ENCODE peak calls at places on chromosomes 2 and 18, in seven cellular contexts. One of them, this sample, is unnamed.

GRCh38 chr2:166900700-166901099 is 12.4 kb downstream of the XIRP2 start:
- DNase-seq in A549: peak
- DNase-seq in coronary artery: no peak
- DNase-seq in Peyer's patch: no peak
- DNase-seq in HCT116: no peak
- DNase-seq in Caco-2: peak
- DNase-seq in adrenal gland: no peak
- DNase-seq in this sample: peak

GRCh38 chr2:1967242-1968210 is 223.2 kb upstream of the PXDN start:
- DNase-seq in A549: no peak
- DNase-seq in Caco-2: no peak
- DNase-seq in coronary artery: no peak
- DNase-seq in HCT116: no peak
- DNase-seq in adrenal gland: no peak
- DNase-seq in Peyer's patch: no peak
- DNase-seq in this sample: no peak

GRCh38 chr2:106192752-106193490 is 1.2 kb downstream of the UXS1 start:
- DNase-seq in Caco-2: peak
- DNase-seq in A549: peak
- DNase-seq in coronary artery: no peak
- DNase-seq in HCT116: peak
- DNase-seq in adrenal gland: peak
- DNase-seq in Peyer's patch: peak
- DNase-seq in this sample: peak

GRCh38 chr2:20282916-20283592 is 58.1 kb upstream of the SDC1 start:
- DNase-seq in adrenal gland: peak
- DNase-seq in coronary artery: no peak
- DNase-seq in Caco-2: no peak
- DNase-seq in Peyer's patch: no peak
- DNase-seq in A549: no peak
- DNase-seq in HCT116: no peak
- DNase-seq in this sample: no peak

GRCh38 chr2:100832885-100833284 is 12.9 kb downstream of the NPAS2 start:
- DNase-seq in coronary artery: no peak
- DNase-seq in Peyer's patch: no peak
- DNase-seq in adrenal gland: no peak
- DNase-seq in HCT116: no peak
- DNase-seq in A549: no peak
- DNase-seq in Caco-2: no peak
- DNase-seq in this sample: no peak

GRCh38 chr2:177117755-177118154 is 94.8 kb upstream of the HNRNPA3 start:
- DNase-seq in A549: no peak
- DNase-seq in coronary artery: no peak
- DNase-seq in Caco-2: no peak
- DNase-seq in HCT116: no peak
- DNase-seq in adrenal gland: no peak
- DNase-seq in Peyer's patch: no peak
- DNase-seq in this sample: no peak

GRCh38 chr2:173613386-173613785 is 258.7 kb downstream of the CDCA7 start:
- DNase-seq in Caco-2: no peak
- DNase-seq in A549: no peak
- DNase-seq in Peyer's patch: no peak
- DNase-seq in coronary artery: no peak
- DNase-seq in adrenal gland: no peak
- DNase-seq in HCT116: no peak
- DNase-seq in this sample: no peak

GRCh38 chr2:233221378-233222063 is 30.0 kb upstream of the ATG16L1 start:
- DNase-seq in adrenal gland: no peak
- DNase-seq in HCT116: no peak
- DNase-seq in coronary artery: no peak
- DNase-seq in Peyer's patch: no peak
- DNase-seq in A549: no peak
- DNase-seq in Caco-2: no peak
- DNase-seq in this sample: no peak

GRCh38 chr2:188102881-188103280 is 188.8 kb upstream of the GULP1 start:
- DNase-seq in adrenal gland: no peak
- DNase-seq in Caco-2: peak
- DNase-seq in coronary artery: no peak
- DNase-seq in HCT116: no peak
- DNase-seq in A549: no peak
- DNase-seq in Peyer's patch: no peak
- DNase-seq in this sample: no peak

GRCh38 chr2:84158605-84159004 is 300.5 kb downstream of the SUCLG1 start:
- DNase-seq in Peyer's patch: no peak
- DNase-seq in A549: no peak
- DNase-seq in HCT116: no peak
- DNase-seq in coronary artery: no peak
- DNase-seq in adrenal gland: no peak
- DNase-seq in Caco-2: no peak
- DNase-seq in this sample: no peak

GRCh38 chr2:68632026-68632425 is 11.4 kb upstream of the PROKR1 start:
- DNase-seq in adrenal gland: no peak
- DNase-seq in HCT116: no peak
- DNase-seq in Caco-2: no peak
- DNase-seq in A549: no peak
- DNase-seq in coronary artery: no peak
- DNase-seq in Peyer's patch: no peak
- DNase-seq in this sample: peak

GRCh38 chr2:120656273-120656960 is 79.3 kb upstream of the GLI2 start:
- DNase-seq in Caco-2: no peak
- DNase-seq in adrenal gland: no peak
- DNase-seq in A549: no peak
- DNase-seq in Peyer's patch: no peak
- DNase-seq in HCT116: no peak
- DNase-seq in coronary artery: peak
- DNase-seq in this sample: no peak

GRCh38 chr2:239856620-239857285 is 168.4 kb downstream of the NDUFA10 start:
- DNase-seq in A549: no peak
- DNase-seq in HCT116: no peak
- DNase-seq in Caco-2: no peak
- DNase-seq in adrenal gland: no peak
- DNase-seq in coronary artery: no peak
- DNase-seq in Peyer's patch: peak
- DNase-seq in this sample: no peak

GRCh38 chr2:110741491-110741980 is 9.2 kb downstream of the ACOXL start:
- DNase-seq in coronary artery: no peak
- DNase-seq in Caco-2: peak
- DNase-seq in Peyer's patch: no peak
- DNase-seq in adrenal gland: no peak
- DNase-seq in A549: no peak
- DNase-seq in HCT116: no peak
- DNase-seq in this sample: peak

GRCh38 chr2:37843554-37843953 is 81.5 kb upstream of the RMDN2 start:
- DNase-seq in Caco-2: no peak
- DNase-seq in Peyer's patch: no peak
- DNase-seq in HCT116: no peak
- DNase-seq in adrenal gland: no peak
- DNase-seq in coronary artery: no peak
- DNase-seq in A549: no peak
- DNase-seq in this sample: peak

GRCh38 chr2:2033691-2034090 is 289.4 kb upstream of the PXDN start:
- DNase-seq in Peyer's patch: no peak
- DNase-seq in coronary artery: no peak
- DNase-seq in HCT116: no peak
- DNase-seq in adrenal gland: no peak
- DNase-seq in Caco-2: no peak
- DNase-seq in A549: no peak
- DNase-seq in this sample: no peak

GRCh38 chr2:172181840-172182239 is 79.1 kb upstream of the DLX2 start:
- DNase-seq in A549: no peak
- DNase-seq in HCT116: no peak
- DNase-seq in adrenal gland: no peak
- DNase-seq in Caco-2: peak
- DNase-seq in Peyer's patch: no peak
- DNase-seq in coronary artery: no peak
- DNase-seq in this sample: no peak

GRCh38 chr2:212618636-212619035 is 80.0 kb upstream of the ERBB4 start:
- DNase-seq in Caco-2: no peak
- DNase-seq in Peyer's patch: no peak
- DNase-seq in adrenal gland: no peak
- DNase-seq in A549: no peak
- DNase-seq in coronary artery: no peak
- DNase-seq in HCT116: no peak
- DNase-seq in this sample: peak

GRCh38 chr2:114089636-114090325 is 199.9 kb downstream of the ACTR3 start:
- DNase-seq in Caco-2: no peak
- DNase-seq in coronary artery: no peak
- DNase-seq in A549: no peak
- DNase-seq in Peyer's patch: no peak
- DNase-seq in adrenal gland: no peak
- DNase-seq in HCT116: no peak
- DNase-seq in this sample: no peak

GRCh38 chr2:231425291-231425810 is 29.8 kb downstream of the B3GNT7 start:
- DNase-seq in HCT116: no peak
- DNase-seq in Caco-2: no peak
- DNase-seq in Peyer's patch: no peak
- DNase-seq in adrenal gland: no peak
- DNase-seq in coronary artery: no peak
- DNase-seq in A549: no peak
- DNase-seq in this sample: no peak

GRCh38 chr2:236177604-236177966 is 9.4 kb upstream of the GBX2 start:
- DNase-seq in A549: peak
- DNase-seq in Peyer's patch: no peak
- DNase-seq in Caco-2: no peak
- DNase-seq in adrenal gland: peak
- DNase-seq in HCT116: peak
- DNase-seq in coronary artery: peak
- DNase-seq in this sample: peak
- H3K4me3 ChIP-seq in A549: peak
- H3K4me3 ChIP-seq in Peyer's patch: peak
- H3K4me3 ChIP-seq in Caco-2: peak
- H3K4me3 ChIP-seq in adrenal gland: peak
- H3K4me3 ChIP-seq in HCT116: peak
- H3K4me3 ChIP-seq in coronary artery: no peak
- H3K4me3 ChIP-seq in this sample: no peak

DNA sequence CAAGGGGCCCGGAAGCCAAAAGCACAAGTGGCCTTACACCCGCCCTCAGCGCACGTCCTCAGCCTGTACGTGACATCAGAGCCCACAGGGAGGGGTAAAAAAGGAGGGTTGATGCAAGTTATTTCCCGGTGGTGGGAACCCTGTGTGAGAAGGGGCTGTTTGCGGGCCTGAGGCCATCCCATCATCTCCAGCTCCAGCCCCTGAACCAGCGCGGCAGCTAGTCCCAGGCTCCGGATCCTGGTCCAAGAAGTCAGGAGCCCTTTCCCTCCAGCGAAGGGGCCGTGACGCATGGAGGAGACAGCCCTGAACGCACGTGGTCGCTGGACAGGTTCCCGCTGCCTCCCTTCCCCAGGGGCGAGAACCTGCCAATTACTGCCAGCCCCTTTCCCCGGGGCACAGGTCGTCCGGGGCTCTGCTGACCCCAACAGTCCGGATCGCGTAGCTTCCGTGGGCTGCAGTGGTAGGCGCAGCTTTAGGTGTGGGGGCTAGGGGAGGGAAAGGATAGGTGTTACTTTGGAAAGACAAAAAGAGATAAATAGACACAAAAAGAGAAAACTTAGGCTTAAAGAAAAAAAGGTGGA is 1.3 kb upstream of the LRP2 start:
- DNase-seq in Caco-2: peak
- DNase-seq in adrenal gland: no peak
- DNase-seq in coronary artery: no peak
- DNase-seq in A549: peak
- DNase-seq in Peyer's patch: peak
- DNase-seq in HCT116: no peak
- DNase-seq in this sample: peak
- H3K4me3 ChIP-seq in Caco-2: peak
- H3K4me3 ChIP-seq in adrenal gland: peak
- H3K4me3 ChIP-seq in coronary artery: peak
- H3K4me3 ChIP-seq in A549: peak
- H3K4me3 ChIP-seq in Peyer's patch: peak
- H3K4me3 ChIP-seq in HCT116: peak
- H3K4me3 ChIP-seq in this sample: peak

GRCh38 chr2:117621330-117621729 is 193.2 kb upstream of the DDX18 start:
- DNase-seq in HCT116: no peak
- DNase-seq in coronary artery: no peak
- DNase-seq in A549: no peak
- DNase-seq in Peyer's patch: no peak
- DNase-seq in Caco-2: no peak
- DNase-seq in adrenal gland: no peak
- DNase-seq in this sample: no peak
- H3K4me3 ChIP-seq in HCT116: no peak
- H3K4me3 ChIP-seq in coronary artery: no peak
- H3K4me3 ChIP-seq in A549: no peak
- H3K4me3 ChIP-seq in Peyer's patch: no peak
- H3K4me3 ChIP-seq in Caco-2: no peak
- H3K4me3 ChIP-seq in adrenal gland: no peak
- H3K4me3 ChIP-seq in this sample: no peak

GRCh38 chr2:104658840-104659591 is 194.9 kb upstream of the POU3F3 start:
- DNase-seq in Peyer's patch: no peak
- DNase-seq in adrenal gland: no peak
- DNase-seq in coronary artery: no peak
- DNase-seq in Caco-2: no peak
- DNase-seq in HCT116: no peak
- DNase-seq in A549: no peak
- DNase-seq in this sample: no peak
- H3K4me3 ChIP-seq in Peyer's patch: no peak
- H3K4me3 ChIP-seq in adrenal gland: no peak
- H3K4me3 ChIP-seq in coronary artery: peak
- H3K4me3 ChIP-seq in Caco-2: no peak
- H3K4me3 ChIP-seq in HCT116: no peak
- H3K4me3 ChIP-seq in A549: no peak
- H3K4me3 ChIP-seq in this sample: no peak

GRCh38 chr18:25284861-25285574 is 66.9 kb downstream of the ZNF521 start:
- DNase-seq in HCT116: no peak
- DNase-seq in A549: no peak
- DNase-seq in Caco-2: no peak
- DNase-seq in adrenal gland: no peak
- DNase-seq in coronary artery: no peak
- DNase-seq in Peyer's patch: no peak
- DNase-seq in this sample: no peak
- H3K4me3 ChIP-seq in HCT116: no peak
- H3K4me3 ChIP-seq in A549: no peak
- H3K4me3 ChIP-seq in Caco-2: no peak
- H3K4me3 ChIP-seq in adrenal gland: no peak
- H3K4me3 ChIP-seq in coronary artery: no peak
- H3K4me3 ChIP-seq in Peyer's patch: no peak
- H3K4me3 ChIP-seq in this sample: no peak

GRCh38 chr2:133674066-133674432 is 105.8 kb upstream of the NCKAP5 start:
- DNase-seq in adrenal gland: no peak
- DNase-seq in A549: no peak
- DNase-seq in Peyer's patch: no peak
- DNase-seq in Caco-2: no peak
- DNase-seq in coronary artery: no peak
- DNase-seq in HCT116: no peak
- DNase-seq in this sample: no peak
- H3K4me3 ChIP-seq in adrenal gland: no peak
- H3K4me3 ChIP-seq in A549: peak
- H3K4me3 ChIP-seq in Peyer's patch: no peak
- H3K4me3 ChIP-seq in Caco-2: no peak
- H3K4me3 ChIP-seq in coronary artery: peak
- H3K4me3 ChIP-seq in HCT116: no peak
- H3K4me3 ChIP-seq in this sample: no peak

This sample was measured in epithelial cell of esophagus.